ENCODE peak calls at places on chromosomes 6 and 20, in eight cellular contexts. J is NCI-H345; C is stimulated activated naive B cell treated with anti-CD40 and anti-IgM and Interleukin-4, amounts not matched to agents 10 μg/mL and 1 μg/mL and 100 μg/mL, for 72 hours; Q is nephron progenitor cell; L is lower leg skin; P is activated T-cell treated with anti-CD3 and anti-CD28 coated beads, Interleukin-2, amount 50 U/mL, for 1 hour; N is GM12892; Y is NCI-H1694 treated with DMSO at 0.1 percent for 48 hours. W is an unnamed sample.

GRCh38 chr20:7967199-7967844 is 27.1 kb upstream of the HAO1 start:
- DNase-seq in P (no peak), Y (no peak), N (no peak), C (no peak), Q (no peak), L (no peak), J (no peak), W (no peak)

GRCh38 chr6:122025104-122025503 is 374.3 kb upstream of the HSF2 start:
- DNase-seq in L (no peak), C (no peak), Q (no peak), Y (no peak), J (no peak), N (no peak), P (no peak), W (no peak)

GRCh38 chr20:16528078-16528477 is 45.2 kb downstream of the KIF16B start:
- DNase-seq in J (peak; percentile 74), Y (peak; percentile 15), N (no peak), P (no peak), C (no peak), Q (no peak), L (peak; percentile 46), W (peak; percentile 84)

GRCh38 chr20:21436186-21436585 is 38.9 kb upstream of the NKX2-4 start:
- DNase-seq in J (no peak), C (no peak), Y (no peak), N (no peak), L (no peak), Q (no peak), P (no peak), W (no peak)

GRCh38 chr20:59819496-59820203 is 113.8 kb downstream of the SYCP2 start:
- DNase-seq in J (no peak), L (peak; percentile 12), N (no peak), P (no peak), C (no peak), Q (no peak), Y (no peak), W (no peak)

GRCh38 chr20:15061955-15062354 is 724.5 kb upstream of the FLRT3 start:
- DNase-seq in P (no peak), Q (peak; percentile 18), Y (no peak), C (no peak), N (no peak), J (no peak), L (no peak), W (no peak)

GRCh38 chr20:51042657-51043247 is 19.8 kb upstream of the KCNG1 start:
- DNase-seq in Y (no peak), Q (no peak), L (no peak), P (no peak), J (no peak), C (no peak), N (no peak), W (no peak)

GRCh38 chr6:109998159-109998785 is 20.2 kb downstream of the GPR6 start:
- DNase-seq in Y (no peak), J (no peak), C (no peak), P (no peak), Q (peak; percentile 16), N (no peak), L (no peak), W (no peak)

GRCh38 chr20:4875578-4876067 is 125.7 kb downstream of the SLC23A2 start:
- DNase-seq in Y (peak; percentile 75), P (no peak), N (no peak), L (no peak), Q (peak; percentile 25), J (peak; percentile 99), C (no peak), W (no peak)

GRCh38 chr20:40493071-40493470 is 196.0 kb downstream of the MAFB start:
- DNase-seq in Y (no peak), L (no peak), N (no peak), Q (no peak), J (no peak), P (no peak), C (no peak), W (no peak)